ENCODE peak calls at places on chromosomes 4 and X, in nine cellular contexts. One of them, this sample, is unnamed.
A peak's percentile ranks its signal among the peaks of the same experiment; 100 is the strongest.

GRCh38 chrX:39955621-39956020 is 142.1 kb downstream of the BCOR start:
- DNase-seq in mucosa of descending colon: no peak
- DNase-seq in sigmoid colon: no peak
- DNase-seq in AG04450: no peak
- DNase-seq in CD8-positive, alpha-beta T cell: no peak
- DNase-seq in fibroblast of mammary gland: no peak
- DNase-seq in cardiac fibroblast: no peak
- DNase-seq in fibroblast of villous mesenchyme: no peak
- DNase-seq in IMR-90: no peak
- DNase-seq in this sample: no peak

GRCh38 chr4:151025759-151026158 is 10.7 kb upstream of the LRBA start:
- DNase-seq in mucosa of descending colon: no peak
- DNase-seq in sigmoid colon: no peak
- DNase-seq in AG04450: no peak
- DNase-seq in CD8-positive, alpha-beta T cell: no peak
- DNase-seq in fibroblast of mammary gland: no peak
- DNase-seq in cardiac fibroblast: no peak
- DNase-seq in fibroblast of villous mesenchyme: no peak
- DNase-seq in IMR-90: no peak
- DNase-seq in this sample: no peak

GRCh38 chr4:2054217-2054616 is 4.9 kb upstream of the NAT8L start:
- DNase-seq in mucosa of descending colon: no peak
- DNase-seq in sigmoid colon: no peak
- DNase-seq in AG04450: no peak
- DNase-seq in CD8-positive, alpha-beta T cell: no peak
- DNase-seq in fibroblast of mammary gland: no peak
- DNase-seq in cardiac fibroblast: no peak
- DNase-seq in fibroblast of villous mesenchyme: no peak
- DNase-seq in IMR-90: no peak
- DNase-seq in this sample: no peak

GRCh38 chr4:11198516-11199305 is 230.0 kb downstream of the HS3ST1 start:
- DNase-seq in mucosa of descending colon: no peak
- DNase-seq in sigmoid colon: no peak
- DNase-seq in AG04450: no peak
- DNase-seq in CD8-positive, alpha-beta T cell: no peak
- DNase-seq in fibroblast of mammary gland: no peak
- DNase-seq in cardiac fibroblast: no peak
- DNase-seq in fibroblast of villous mesenchyme: no peak
- DNase-seq in IMR-90: no peak
- DNase-seq in this sample: no peak

GRCh38 chrX:33605997-33606396 is 394.6 kb upstream of the DMD start:
- DNase-seq in mucosa of descending colon: no peak
- DNase-seq in sigmoid colon: no peak
- DNase-seq in AG04450: no peak
- DNase-seq in CD8-positive, alpha-beta T cell: no peak
- DNase-seq in fibroblast of mammary gland: no peak
- DNase-seq in cardiac fibroblast: no peak
- DNase-seq in fibroblast of villous mesenchyme: no peak
- DNase-seq in IMR-90: no peak
- DNase-seq in this sample: no peak

GRCh38 chr4:3320361-3321023 is 27.7 kb downstream of the RGS12 start:
- DNase-seq in mucosa of descending colon: no peak
- DNase-seq in sigmoid colon: peak; percentile 42
- DNase-seq in AG04450: no peak
- DNase-seq in CD8-positive, alpha-beta T cell: no peak
- DNase-seq in fibroblast of mammary gland: no peak
- DNase-seq in cardiac fibroblast: no peak
- DNase-seq in fibroblast of villous mesenchyme: no peak
- DNase-seq in IMR-90: no peak
- DNase-seq in this sample: no peak

GRCh38 chr4:151169223-151169622 is 69.8 kb downstream of the RPS3A start:
- DNase-seq in mucosa of descending colon: no peak
- DNase-seq in sigmoid colon: peak; percentile 95
- DNase-seq in AG04450: peak; percentile 97
- DNase-seq in CD8-positive, alpha-beta T cell: no peak
- DNase-seq in fibroblast of mammary gland: peak; percentile 98
- DNase-seq in cardiac fibroblast: peak; percentile 96
- DNase-seq in fibroblast of villous mesenchyme: peak; percentile 98
- DNase-seq in IMR-90: peak; percentile 99
- DNase-seq in this sample: no peak

GRCh38 chrX:3231766-3232165 is 114.7 kb downstream of the MXRA5 start:
- DNase-seq in mucosa of descending colon: no peak
- DNase-seq in sigmoid colon: no peak
- DNase-seq in AG04450: no peak
- DNase-seq in CD8-positive, alpha-beta T cell: no peak
- DNase-seq in fibroblast of mammary gland: no peak
- DNase-seq in cardiac fibroblast: peak; percentile 3
- DNase-seq in fibroblast of villous mesenchyme: no peak
- DNase-seq in IMR-90: no peak
- DNase-seq in this sample: no peak

GRCh38 chrX:24168807-24169206 is 19.3 kb downstream of the ZFX start:
- DNase-seq in mucosa of descending colon: no peak
- DNase-seq in sigmoid colon: no peak
- DNase-seq in AG04450: no peak
- DNase-seq in CD8-positive, alpha-beta T cell: no peak
- DNase-seq in fibroblast of mammary gland: no peak
- DNase-seq in cardiac fibroblast: no peak
- DNase-seq in fibroblast of villous mesenchyme: no peak
- DNase-seq in IMR-90: no peak
- DNase-seq in this sample: peak; percentile 51

GRCh38 chr4:931194-931959 is 739 bp downstream of the GAK start:
- DNase-seq in mucosa of descending colon: peak; percentile 75
- DNase-seq in sigmoid colon: no peak
- DNase-seq in AG04450: no peak
- DNase-seq in CD8-positive, alpha-beta T cell: no peak
- DNase-seq in fibroblast of mammary gland: peak; percentile 74
- DNase-seq in cardiac fibroblast: peak; percentile 35
- DNase-seq in fibroblast of villous mesenchyme: peak; percentile 78
- DNase-seq in IMR-90: peak; percentile 84
- DNase-seq in this sample: no peak

GRCh38 chr4:56424697-56425514 is 10.5 kb downstream of the PPAT start:
- DNase-seq in mucosa of descending colon: no peak
- DNase-seq in sigmoid colon: no peak
- DNase-seq in AG04450: no peak
- DNase-seq in CD8-positive, alpha-beta T cell: peak; percentile 28
- DNase-seq in fibroblast of mammary gland: peak; percentile 52
- DNase-seq in cardiac fibroblast: peak; percentile 61
- DNase-seq in fibroblast of villous mesenchyme: peak; percentile 59
- DNase-seq in IMR-90: peak; percentile 45
- DNase-seq in this sample: no peak

GRCh38 chrX:100208076-100208475 is 202.0 kb downstream of the PCDH19 start:
- DNase-seq in mucosa of descending colon: no peak
- DNase-seq in sigmoid colon: no peak
- DNase-seq in AG04450: no peak
- DNase-seq in CD8-positive, alpha-beta T cell: no peak
- DNase-seq in fibroblast of mammary gland: no peak
- DNase-seq in cardiac fibroblast: no peak
- DNase-seq in fibroblast of villous mesenchyme: no peak
- DNase-seq in IMR-90: no peak
- DNase-seq in this sample: no peak

GRCh38 chr4:118772149-118773081 is 63.5 kb downstream of the SEC24D start:
- DNase-seq in mucosa of descending colon: no peak
- DNase-seq in sigmoid colon: no peak
- DNase-seq in AG04450: no peak
- DNase-seq in CD8-positive, alpha-beta T cell: no peak
- DNase-seq in fibroblast of mammary gland: peak; percentile 74
- DNase-seq in cardiac fibroblast: peak; percentile 83
- DNase-seq in fibroblast of villous mesenchyme: peak; percentile 66
- DNase-seq in IMR-90: peak; percentile 70
- DNase-seq in this sample: peak; percentile 3

GRCh38 chrX:150934453-150934852 is 36.0 kb upstream of the CD99L2 start:
- DNase-seq in mucosa of descending colon: no peak
- DNase-seq in sigmoid colon: peak; percentile 71
- DNase-seq in AG04450: no peak
- DNase-seq in CD8-positive, alpha-beta T cell: no peak
- DNase-seq in fibroblast of mammary gland: peak; percentile 73
- DNase-seq in cardiac fibroblast: peak; percentile 34
- DNase-seq in fibroblast of villous mesenchyme: peak; percentile 7
- DNase-seq in IMR-90: peak; percentile 66
- DNase-seq in this sample: no peak

GRCh38 chr4:1402021-1402515 is 4.2 kb downstream of the NKX1-1 start:
- DNase-seq in mucosa of descending colon: no peak
- DNase-seq in sigmoid colon: peak; percentile 38
- DNase-seq in AG04450: no peak
- DNase-seq in CD8-positive, alpha-beta T cell: no peak
- DNase-seq in fibroblast of mammary gland: no peak
- DNase-seq in cardiac fibroblast: no peak
- DNase-seq in fibroblast of villous mesenchyme: no peak
- DNase-seq in IMR-90: no peak
- DNase-seq in this sample: no peak

GRCh38 chr4:155888171-155888570 is 15.3 kb upstream of the TDO2 start:
- DNase-seq in mucosa of descending colon: no peak
- DNase-seq in sigmoid colon: no peak
- DNase-seq in AG04450: no peak
- DNase-seq in CD8-positive, alpha-beta T cell: no peak
- DNase-seq in fibroblast of mammary gland: no peak
- DNase-seq in cardiac fibroblast: no peak
- DNase-seq in fibroblast of villous mesenchyme: no peak
- DNase-seq in IMR-90: peak; percentile 9
- DNase-seq in this sample: no peak

GRCh38 chr4:83172371-83172770 is 57.8 kb upstream of the PLAC8 start:
- DNase-seq in mucosa of descending colon: no peak
- DNase-seq in sigmoid colon: no peak
- DNase-seq in AG04450: no peak
- DNase-seq in CD8-positive, alpha-beta T cell: no peak
- DNase-seq in fibroblast of mammary gland: no peak
- DNase-seq in cardiac fibroblast: no peak
- DNase-seq in fibroblast of villous mesenchyme: no peak
- DNase-seq in IMR-90: no peak
- DNase-seq in this sample: no peak

GRCh38 chr4:1279253-1279652 is 10.4 kb upstream of the MAEA start:
- DNase-seq in mucosa of descending colon: no peak
- DNase-seq in sigmoid colon: no peak
- DNase-seq in AG04450: no peak
- DNase-seq in CD8-positive, alpha-beta T cell: no peak
- DNase-seq in fibroblast of mammary gland: no peak
- DNase-seq in cardiac fibroblast: no peak
- DNase-seq in fibroblast of villous mesenchyme: no peak
- DNase-seq in IMR-90: no peak
- DNase-seq in this sample: no peak

GRCh38 chr4:8328456-8328855 is 58.9 kb downstream of the HTRA3 start:
- DNase-seq in mucosa of descending colon: no peak
- DNase-seq in sigmoid colon: no peak
- DNase-seq in AG04450: no peak
- DNase-seq in CD8-positive, alpha-beta T cell: no peak
- DNase-seq in fibroblast of mammary gland: no peak
- DNase-seq in cardiac fibroblast: no peak
- DNase-seq in fibroblast of villous mesenchyme: no peak
- DNase-seq in IMR-90: no peak
- DNase-seq in this sample: no peak

DNA sequence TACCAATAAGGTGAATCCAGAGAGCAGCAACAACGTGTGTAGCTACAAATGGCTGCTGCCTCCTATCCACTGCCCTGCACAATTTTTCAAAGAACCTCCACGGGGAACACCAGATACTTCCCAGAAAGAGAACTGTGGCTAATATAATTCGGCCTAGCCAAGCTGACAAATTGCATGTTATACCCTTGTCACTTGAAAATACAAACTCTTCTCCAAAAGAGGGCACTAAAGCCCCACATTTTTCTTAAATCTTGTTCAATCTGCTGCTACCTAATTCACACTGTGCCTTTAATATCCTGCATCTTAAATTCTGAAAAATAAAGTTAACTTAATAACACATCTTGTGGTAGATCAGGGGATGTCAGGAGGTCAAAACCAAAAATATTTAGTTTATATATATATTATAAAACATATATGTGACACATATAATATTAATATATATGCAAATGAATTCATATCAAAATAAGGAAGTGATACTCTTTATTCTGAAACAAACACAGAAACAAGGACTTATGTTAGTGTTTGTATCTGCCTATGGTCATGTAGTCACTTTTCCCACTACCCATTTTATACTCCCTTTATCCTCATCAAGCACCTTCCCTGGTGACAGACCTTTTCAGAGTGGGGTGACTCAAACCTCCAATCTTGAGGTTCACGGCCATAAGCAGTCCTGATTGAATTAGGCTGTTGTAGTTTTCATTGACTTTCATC is 24.1 kb downstream of the CT45A1 start:
- DNase-seq in mucosa of descending colon: no peak
- DNase-seq in sigmoid colon: no peak
- DNase-seq in AG04450: no peak
- DNase-seq in CD8-positive, alpha-beta T cell: no peak
- DNase-seq in fibroblast of mammary gland: peak; percentile 3
- DNase-seq in cardiac fibroblast: peak; percentile 1
- DNase-seq in fibroblast of villous mesenchyme: peak; percentile 0
- DNase-seq in IMR-90: peak; percentile 1
- DNase-seq in this sample: no peak
- TF ChIP-seq CTCF in mucosa of descending colon: no peak
- TF ChIP-seq CTCF in sigmoid colon: no peak
- TF ChIP-seq CTCF in AG04450: no peak
- TF ChIP-seq CTCF in CD8-positive, alpha-beta T cell: no peak
- TF ChIP-seq CTCF in fibroblast of mammary gland: no peak
- TF ChIP-seq CTCF in cardiac fibroblast: no peak
- TF ChIP-seq CTCF in fibroblast of villous mesenchyme: no peak
- TF ChIP-seq CTCF in IMR-90: peak; percentile 5
- TF ChIP-seq CTCF in this sample: peak; percentile 12

GRCh38 chr4:154491731-154492249 is at the start of gene DCHS2:
- DNase-seq in mucosa of descending colon: peak; percentile 60
- DNase-seq in sigmoid colon: peak; percentile 78
- DNase-seq in AG04450: no peak
- DNase-seq in CD8-positive, alpha-beta T cell: no peak
- DNase-seq in fibroblast of mammary gland: no peak
- DNase-seq in cardiac fibroblast: no peak
- DNase-seq in fibroblast of villous mesenchyme: no peak
- DNase-seq in IMR-90: no peak
- DNase-seq in this sample: peak; percentile 29
- H3K4me3 ChIP-seq in mucosa of descending colon: no peak within 1 kb of the TSS
- H3K4me3 ChIP-seq in sigmoid colon: peak within 1 kb of the TSS; percentile 50
- H3K4me3 ChIP-seq in AG04450: peak within 1 kb of the TSS; percentile 13
- H3K4me3 ChIP-seq in CD8-positive, alpha-beta T cell: peak within 1 kb of the TSS; percentile 41
- H3K4me3 ChIP-seq in fibroblast of mammary gland: peak within 1 kb of the TSS; percentile 10
- H3K4me3 ChIP-seq in cardiac fibroblast: peak within 1 kb of the TSS; percentile 23
- H3K4me3 ChIP-seq in fibroblast of villous mesenchyme: peak within 1 kb of the TSS; percentile 21
- H3K4me3 ChIP-seq in IMR-90: peak within 1 kb of the TSS; percentile 22
- H3K4me3 ChIP-seq in this sample: peak within 1 kb of the TSS; percentile 37

GRCh38 chr4:73964862-73965611 is 16.8 kb downstream of the PF4 start:
- DNase-seq in mucosa of descending colon: no peak
- DNase-seq in sigmoid colon: no peak
- DNase-seq in AG04450: no peak
- DNase-seq in CD8-positive, alpha-beta T cell: no peak
- DNase-seq in fibroblast of mammary gland: peak; percentile 28
- DNase-seq in cardiac fibroblast: no peak
- DNase-seq in fibroblast of villous mesenchyme: peak; percentile 13
- DNase-seq in IMR-90: no peak
- DNase-seq in this sample: no peak
- TF ChIP-seq CTCF in mucosa of descending colon: no peak
- TF ChIP-seq CTCF in sigmoid colon: no peak
- TF ChIP-seq CTCF in AG04450: peak; percentile 45
- TF ChIP-seq CTCF in CD8-positive, alpha-beta T cell: no peak
- TF ChIP-seq CTCF in fibroblast of mammary gland: peak; percentile 36
- TF ChIP-seq CTCF in cardiac fibroblast: peak; percentile 37
- TF ChIP-seq CTCF in fibroblast of villous mesenchyme: peak; percentile 42
- TF ChIP-seq CTCF in IMR-90: peak; percentile 23
- TF ChIP-seq CTCF in this sample: peak; percentile 16

DNA sequence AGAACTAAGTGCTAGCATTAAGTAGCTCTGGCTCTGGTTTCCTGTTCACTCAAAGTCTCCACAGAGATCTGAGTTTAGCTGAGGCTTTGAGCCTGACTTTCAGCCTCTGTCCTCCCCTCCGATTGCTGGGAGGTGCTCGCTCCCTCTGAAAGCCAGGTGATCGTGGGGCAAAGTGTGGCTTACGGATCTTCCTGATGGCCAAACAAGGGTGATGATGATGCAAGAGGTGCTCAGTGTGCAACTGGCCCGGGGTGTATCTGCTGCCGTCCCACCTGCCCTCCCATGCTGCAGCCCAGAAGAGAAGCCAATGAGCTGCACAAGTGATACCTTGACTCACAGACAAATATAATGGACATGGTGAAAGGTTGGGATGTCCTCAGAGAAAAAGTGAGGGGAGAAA is 169.2 kb upstream of the TBC1D9 start:
- DNase-seq in mucosa of descending colon: no peak
- DNase-seq in sigmoid colon: no peak
- DNase-seq in AG04450: no peak
- DNase-seq in CD8-positive, alpha-beta T cell: no peak
- DNase-seq in fibroblast of mammary gland: no peak
- DNase-seq in cardiac fibroblast: no peak
- DNase-seq in fibroblast of villous mesenchyme: no peak
- DNase-seq in IMR-90: no peak
- DNase-seq in this sample: no peak
- H3K4me3 ChIP-seq in mucosa of descending colon: no peak overlapping the region
- H3K4me3 ChIP-seq in sigmoid colon: no peak overlapping the region
- H3K4me3 ChIP-seq in AG04450: no peak overlapping the region
- H3K4me3 ChIP-seq in CD8-positive, alpha-beta T cell: no peak overlapping the region
- H3K4me3 ChIP-seq in fibroblast of mammary gland: no peak overlapping the region
- H3K4me3 ChIP-seq in cardiac fibroblast: no peak overlapping the region
- H3K4me3 ChIP-seq in fibroblast of villous mesenchyme: no peak overlapping the region
- H3K4me3 ChIP-seq in IMR-90: no peak overlapping the region
- H3K4me3 ChIP-seq in this sample: no peak overlapping the region

This sample was measured in GM06990.